ENCODE peak calls at places on chromosomes 13 and 19, in eight cellular contexts. One of them, this sample, is unnamed.

GRCh38 chr13:114002009-114002544 is 28.2 kb upstream of the C13orf46 start:
- DNase-seq in tibial nerve: no peak
- DNase-seq in posterior vena cava: peak; percentile 72
- DNase-seq in astrocyte of the spinal cord: no peak
- DNase-seq in KBM-7: no peak
- DNase-seq in non-pigmented ciliary epithelial cell: no peak
- DNase-seq in AG08395: no peak
- DNase-seq in progenitor cell of endocrine pancreas: no peak
- DNase-seq in this sample: no peak

GRCh38 chr19:49643466-49643865 is 1.5 kb downstream of the SCAF1 start:
- DNase-seq in KBM-7: no peak
- DNase-seq in posterior vena cava: no peak
- DNase-seq in progenitor cell of endocrine pancreas: no peak
- DNase-seq in non-pigmented ciliary epithelial cell: no peak
- DNase-seq in tibial nerve: no peak
- DNase-seq in AG08395: no peak
- DNase-seq in astrocyte of the spinal cord: no peak
- DNase-seq in this sample: no peak

GRCh38 chr19:44607049-44607448 is 6.3 kb upstream of the IGSF23 start:
- DNase-seq in astrocyte of the spinal cord: no peak
- DNase-seq in non-pigmented ciliary epithelial cell: no peak
- DNase-seq in tibial nerve: no peak
- DNase-seq in AG08395: no peak
- DNase-seq in KBM-7: peak; percentile 73
- DNase-seq in posterior vena cava: no peak
- DNase-seq in progenitor cell of endocrine pancreas: no peak
- DNase-seq in this sample: peak; percentile 56

GRCh38 chr13:79678100-79678499 is 197.1 kb downstream of the NDFIP2 start:
- DNase-seq in posterior vena cava: no peak
- DNase-seq in non-pigmented ciliary epithelial cell: peak; percentile 45
- DNase-seq in progenitor cell of endocrine pancreas: no peak
- DNase-seq in tibial nerve: no peak
- DNase-seq in AG08395: no peak
- DNase-seq in KBM-7: no peak
- DNase-seq in astrocyte of the spinal cord: peak; percentile 33
- DNase-seq in this sample: no peak

GRCh38 chr13:27125357-27126282 is 46.0 kb downstream of the USP12 start:
- DNase-seq in progenitor cell of endocrine pancreas: no peak
- DNase-seq in AG08395: no peak
- DNase-seq in non-pigmented ciliary epithelial cell: no peak
- DNase-seq in posterior vena cava: no peak
- DNase-seq in tibial nerve: no peak
- DNase-seq in astrocyte of the spinal cord: no peak
- DNase-seq in KBM-7: no peak
- DNase-seq in this sample: no peak

GRCh38 chr13:40490086-40490723 is 176.2 kb downstream of the FOXO1 start:
- DNase-seq in astrocyte of the spinal cord: no peak
- DNase-seq in tibial nerve: no peak
- DNase-seq in posterior vena cava: no peak
- DNase-seq in KBM-7: no peak
- DNase-seq in progenitor cell of endocrine pancreas: no peak
- DNase-seq in non-pigmented ciliary epithelial cell: no peak
- DNase-seq in AG08395: no peak
- DNase-seq in this sample: no peak

GRCh38 chr19:51326216-51327065 is 15.0 kb downstream of the IGLON5 start:
- DNase-seq in KBM-7: no peak
- DNase-seq in astrocyte of the spinal cord: no peak
- DNase-seq in progenitor cell of endocrine pancreas: no peak
- DNase-seq in posterior vena cava: peak; percentile 77
- DNase-seq in non-pigmented ciliary epithelial cell: no peak
- DNase-seq in tibial nerve: no peak
- DNase-seq in AG08395: no peak
- DNase-seq in this sample: no peak

GRCh38 chr19:55117636-55118391 is at the start of gene PPP1R12C:
- DNase-seq in tibial nerve: peak; percentile 96
- DNase-seq in KBM-7: peak; percentile 98
- DNase-seq in astrocyte of the spinal cord: peak; percentile 99
- DNase-seq in progenitor cell of endocrine pancreas: peak; percentile 91
- DNase-seq in AG08395: peak; percentile 99
- DNase-seq in non-pigmented ciliary epithelial cell: peak; percentile 94
- DNase-seq in posterior vena cava: peak; percentile 100
- DNase-seq in this sample: peak; percentile 93